ENCODE peak calls at places on chromosomes 16 and 17, in five cellular contexts. One of them, this sample, is unnamed.
A peak's percentile ranks its signal among the peaks of the same experiment; 100 is the strongest.

GRCh38 chr17:57676543-57676942 is 68.6 kb downstream of the CCDC182 start:
- DNase-seq in HEK293T: no peak
- DNase-seq in NT2/D1: no peak
- DNase-seq in HepG2: no peak
- DNase-seq in H1: peak; percentile 17
- DNase-seq in this sample: no peak

GRCh38 chr17:73641779-73642580 is 2.3 kb downstream of the SDK2 start:
- DNase-seq in HepG2: no peak
- DNase-seq in H1: no peak
- DNase-seq in NT2/D1: no peak
- DNase-seq in HEK293T: peak; percentile 58
- DNase-seq in this sample: no peak

GRCh38 chr16:72908362-72908838 is 139.5 kb downstream of the ZFHX3 start:
- DNase-seq in NT2/D1: no peak
- DNase-seq in H1: no peak
- DNase-seq in HepG2: no peak
- DNase-seq in HEK293T: no peak
- DNase-seq in this sample: no peak

GRCh38 chr16:82055728-82056549 is 20.9 kb downstream of the HSD17B2 start:
- DNase-seq in NT2/D1: no peak
- DNase-seq in H1: no peak
- DNase-seq in HEK293T: no peak
- DNase-seq in HepG2: peak; percentile 86
- DNase-seq in this sample: no peak

GRCh38 chr16:54447606-54448440 is 161.2 kb upstream of the IRX3 start:
- DNase-seq in H1: no peak
- DNase-seq in HepG2: no peak
- DNase-seq in HEK293T: no peak
- DNase-seq in NT2/D1: no peak
- DNase-seq in this sample: no peak

GRCh38 chr16:27572711-27573110 is 22.8 kb downstream of the KATNIP start:
- DNase-seq in HEK293T: no peak
- DNase-seq in NT2/D1: no peak
- DNase-seq in H1: no peak
- DNase-seq in HepG2: no peak
- DNase-seq in this sample: no peak

GRCh38 chr17:78324391-78325075 is 35.3 kb downstream of the SOCS3 start:
- DNase-seq in HEK293T: no peak
- DNase-seq in HepG2: no peak
- DNase-seq in NT2/D1: no peak
- DNase-seq in H1: peak; percentile 65
- DNase-seq in this sample: no peak

GRCh38 chr17:81371910-81372760 is 23.1 kb upstream of the BAHCC1 start:
- DNase-seq in HepG2: no peak
- DNase-seq in HEK293T: no peak
- DNase-seq in H1: no peak
- DNase-seq in NT2/D1: no peak
- DNase-seq in this sample: no peak

GRCh38 chr16:31869511-31870201 is 4.0 kb upstream of the ZNF267 start:
- DNase-seq in HEK293T: no peak
- DNase-seq in HepG2: no peak
- DNase-seq in NT2/D1: no peak
- DNase-seq in H1: no peak
- DNase-seq in this sample: peak; percentile 63

GRCh38 chr17:77601054-77601979 is 357.2 kb upstream of the TNRC6C start:
- DNase-seq in HEK293T: no peak
- DNase-seq in H1: no peak
- DNase-seq in HepG2: no peak
- DNase-seq in NT2/D1: no peak
- DNase-seq in this sample: no peak

GRCh38 chr17:82126479-82127314 is 28.7 kb upstream of the FASN start:
- DNase-seq in H1: no peak
- DNase-seq in HEK293T: no peak
- DNase-seq in HepG2: no peak
- DNase-seq in NT2/D1: no peak
- DNase-seq in this sample: no peak

GRCh38 chr16:85573696-85574641 is 39.2 kb upstream of the GSE1 start:
- DNase-seq in HEK293T: peak; percentile 49
- DNase-seq in HepG2: no peak
- DNase-seq in NT2/D1: no peak
- DNase-seq in H1: no peak
- DNase-seq in this sample: no peak

GRCh38 chr16:51392651-51393187 is 241.6 kb upstream of the SALL1 start:
- DNase-seq in NT2/D1: peak; percentile 51
- DNase-seq in HEK293T: no peak
- DNase-seq in HepG2: no peak
- DNase-seq in H1: peak; percentile 54
- DNase-seq in this sample: no peak

GRCh38 chr16:69613283-69614154 is 47.8 kb downstream of the NFAT5 start:
- DNase-seq in NT2/D1: no peak
- DNase-seq in HEK293T: no peak
- DNase-seq in H1: no peak
- DNase-seq in HepG2: peak; percentile 36
- DNase-seq in this sample: peak; percentile 27

GRCh38 chr16:83603981-83604570 is 203.7 kb upstream of the HSBP1 start:
- DNase-seq in NT2/D1: no peak
- DNase-seq in HepG2: no peak
- DNase-seq in HEK293T: no peak
- DNase-seq in H1: peak; percentile 31
- DNase-seq in this sample: no peak

GRCh38 chr16:86610779-86611516 is 32.6 kb downstream of the FOXL1 start:
- DNase-seq in H1: no peak
- DNase-seq in NT2/D1: no peak
- DNase-seq in HepG2: no peak
- DNase-seq in HEK293T: no peak
- DNase-seq in this sample: no peak

GRCh38 chr16:86605950-86606349 is 27.6 kb downstream of the FOXL1 start:
- DNase-seq in HepG2: no peak
- DNase-seq in NT2/D1: no peak
- DNase-seq in HEK293T: no peak
- DNase-seq in H1: no peak
- DNase-seq in this sample: no peak

GRCh38 chr16:86609661-86610060 is 31.3 kb downstream of the FOXL1 start:
- DNase-seq in HEK293T: no peak
- DNase-seq in NT2/D1: no peak
- DNase-seq in H1: no peak
- DNase-seq in HepG2: no peak
- DNase-seq in this sample: no peak

GRCh38 chr16:86609115-86609514 is 30.8 kb downstream of the FOXL1 start:
- DNase-seq in HEK293T: no peak
- DNase-seq in HepG2: no peak
- DNase-seq in NT2/D1: peak; percentile 30
- DNase-seq in H1: no peak
- DNase-seq in this sample: no peak

DNA sequence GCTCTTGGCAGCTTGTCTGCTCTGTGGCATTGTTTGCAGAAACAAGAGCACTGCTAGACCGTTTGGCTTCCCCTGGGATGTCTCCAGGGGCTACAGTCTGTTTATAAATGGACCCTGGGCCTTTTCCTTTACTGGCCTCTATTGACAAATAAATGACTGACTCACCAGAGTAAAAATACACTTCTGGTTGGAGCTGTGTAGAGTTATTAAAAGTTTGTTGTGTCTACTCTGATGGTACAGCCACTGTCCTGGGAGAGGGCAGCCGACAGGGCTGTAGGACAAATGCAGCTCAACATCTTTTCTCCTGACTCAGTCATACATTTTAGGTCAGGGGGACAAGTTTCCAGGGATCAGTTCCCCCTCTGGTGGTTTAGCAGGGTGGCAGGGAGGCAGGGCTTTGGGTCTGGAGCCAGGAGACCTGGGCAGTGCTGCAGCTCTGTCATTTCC is 30.0 kb downstream of the FOXL1 start:
- DNase-seq in HEK293T: no peak
- DNase-seq in NT2/D1: no peak
- DNase-seq in HepG2: no peak
- DNase-seq in H1: no peak
- DNase-seq in this sample: no peak
- TF ChIP-seq SUZ12 in HEK293T: no peak
- TF ChIP-seq SUZ12 in NT2/D1: no peak
- TF ChIP-seq SUZ12 in HepG2: no peak
- TF ChIP-seq SUZ12 in H1: no peak
- TF ChIP-seq SUZ12 in this sample: no peak

DNA sequence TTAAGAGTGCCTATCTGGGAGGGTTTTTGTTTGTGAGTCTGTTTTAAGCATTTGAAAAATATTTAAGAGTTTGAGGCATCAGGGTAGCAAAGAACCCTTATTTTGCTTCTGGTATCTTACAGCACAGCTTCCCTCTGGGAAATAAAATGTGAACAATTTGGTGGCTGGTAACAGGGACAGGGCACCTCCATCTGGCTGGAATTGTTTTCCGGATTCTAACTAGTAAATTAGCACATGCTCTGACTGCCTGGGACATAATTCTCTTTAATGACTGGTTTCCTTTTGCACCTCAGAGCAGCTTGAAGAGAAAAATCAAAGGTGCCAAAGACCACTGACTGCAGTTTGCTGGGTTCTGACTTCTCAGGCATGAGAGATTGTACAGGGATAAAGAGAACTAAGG is 469.1 kb downstream of the GRIN2A start:
- DNase-seq in HepG2: no peak
- DNase-seq in H1: no peak
- DNase-seq in HEK293T: no peak
- DNase-seq in NT2/D1: no peak
- DNase-seq in this sample: no peak
- TF ChIP-seq SUZ12 in HepG2: no peak
- TF ChIP-seq SUZ12 in H1: no peak
- TF ChIP-seq SUZ12 in HEK293T: no peak
- TF ChIP-seq SUZ12 in NT2/D1: no peak
- TF ChIP-seq SUZ12 in this sample: no peak

DNA sequence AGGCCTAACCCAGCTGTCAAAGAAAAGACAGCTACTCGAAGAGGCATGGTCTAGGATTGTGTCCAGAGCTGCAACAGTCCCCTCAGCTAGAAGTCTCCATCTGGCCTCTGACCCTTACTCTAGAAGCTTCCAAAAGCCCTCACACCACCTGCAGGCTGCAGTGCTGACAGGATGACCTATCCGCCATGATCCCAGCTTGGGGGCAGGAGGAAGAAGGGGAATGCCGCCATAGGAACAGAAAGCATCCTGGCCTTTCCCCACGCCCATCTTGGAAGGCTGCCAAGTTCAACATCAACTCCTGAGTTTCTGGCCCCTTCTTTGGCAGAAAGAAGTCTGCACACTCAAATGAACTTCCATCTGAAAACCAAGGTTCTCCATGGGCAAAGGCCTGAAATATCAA is 3.1 kb upstream of the KRT36 start:
- DNase-seq in NT2/D1: no peak
- DNase-seq in H1: no peak
- DNase-seq in HepG2: peak; percentile 49
- DNase-seq in HEK293T: peak; percentile 29
- DNase-seq in this sample: no peak
- TF ChIP-seq SUZ12 in NT2/D1: no peak
- TF ChIP-seq SUZ12 in H1: no peak
- TF ChIP-seq SUZ12 in HepG2: no peak
- TF ChIP-seq SUZ12 in HEK293T: no peak
- TF ChIP-seq SUZ12 in this sample: no peak

DNA sequence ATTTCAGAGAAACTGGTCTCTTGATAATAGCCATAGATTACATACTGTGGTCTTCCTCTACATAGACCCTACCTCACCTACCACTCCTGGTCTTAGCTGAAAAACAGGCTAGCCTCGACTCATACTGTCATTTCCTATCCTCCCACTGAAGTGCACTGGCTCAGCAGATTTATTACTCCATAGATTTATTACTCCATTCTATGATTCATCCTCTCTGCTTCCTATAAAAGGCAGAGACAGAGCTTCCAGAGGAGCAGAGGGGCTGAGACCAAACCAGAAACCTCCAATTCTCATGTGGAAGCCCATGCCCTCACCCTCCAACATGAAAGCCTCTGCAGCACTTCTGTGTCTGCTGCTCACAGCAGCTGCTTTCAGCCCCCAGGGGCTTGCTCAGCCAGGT is at the start of gene CCL7:
- DNase-seq in NT2/D1: no peak
- DNase-seq in HEK293T: no peak
- DNase-seq in H1: no peak
- DNase-seq in HepG2: no peak
- DNase-seq in this sample: no peak
- TF ChIP-seq SUZ12 in NT2/D1: no peak
- TF ChIP-seq SUZ12 in HEK293T: no peak
- TF ChIP-seq SUZ12 in H1: no peak
- TF ChIP-seq SUZ12 in HepG2: no peak
- TF ChIP-seq SUZ12 in this sample: no peak

DNA sequence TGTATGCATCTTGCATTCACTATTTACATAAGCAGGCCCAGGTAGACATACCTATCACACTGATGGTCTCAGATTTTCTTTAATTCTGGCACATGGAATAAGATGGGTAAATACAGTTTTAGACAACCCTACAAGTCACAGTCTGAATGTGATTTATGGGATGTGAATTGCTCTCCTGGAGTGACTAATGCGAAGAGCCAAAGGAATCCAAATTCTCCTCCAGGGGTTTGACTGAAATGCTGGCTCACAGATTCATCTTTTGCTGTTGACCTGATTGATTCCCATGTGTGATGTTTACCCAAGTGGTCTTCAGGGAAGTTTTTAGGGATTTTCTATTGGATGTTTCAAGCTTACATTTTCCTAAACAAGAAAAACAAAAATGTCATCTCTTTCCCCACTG is 277.9 kb upstream of the MON1B start:
- DNase-seq in HEK293T: no peak
- DNase-seq in H1: no peak
- DNase-seq in HepG2: no peak
- DNase-seq in NT2/D1: no peak
- DNase-seq in this sample: no peak
- TF ChIP-seq SUZ12 in HEK293T: no peak
- TF ChIP-seq SUZ12 in H1: no peak
- TF ChIP-seq SUZ12 in HepG2: no peak
- TF ChIP-seq SUZ12 in NT2/D1: no peak
- TF ChIP-seq SUZ12 in this sample: no peak